ENCODE peak calls at places on chromosomes 6 and 20, in four cellular contexts. R, O, C and N are unnamed samples.
A peak's percentile ranks its signal among the peaks of the same experiment; 100 is the strongest.

GRCh38 chr20:50930139-50931047 is 844 bp downstream of the ADNP start:
- DNase-seq in R (peak; percentile 64), O (peak; percentile 29), C (no peak), N (peak; percentile 37)

GRCh38 chr6:166908812-166909211 is 47.5 kb downstream of the RNASET2 start:
- DNase-seq in R (no peak), O (no peak), C (no peak), N (no peak)

GRCh38 chr6:142474446-142475289 is 172.9 kb downstream of the ADGRG6 start:
- DNase-seq in R (peak; percentile 14), O (peak; percentile 31), C (no peak), N (no peak)

GRCh38 chr6:146914563-146915483 is 289.4 kb upstream of the STXBP5 start:
- DNase-seq in R (peak; percentile 32), O (no peak), C (peak; percentile 3), N (peak; percentile 28)

GRCh38 chr20:12049125-12049524 is 131.4 kb downstream of the BTBD3 start:
- DNase-seq in R (no peak), O (no peak), C (no peak), N (no peak)

GRCh38 chr6:122200441-122200840 is 199.0 kb upstream of the HSF2 start:
- DNase-seq in R (no peak), O (no peak), C (no peak), N (no peak)

GRCh38 chr6:163554663-163555062 is 140.1 kb downstream of the QKI start:
- DNase-seq in R (no peak), O (peak; percentile 59), C (no peak), N (peak; percentile 66)

GRCh38 chr20:60752741-60753420 is 499.2 kb upstream of the CDH4 start:
- DNase-seq in R (peak; percentile 21), O (no peak), C (no peak), N (no peak)

GRCh38 chr6:107113460-107114212 is 1.7 kb downstream of the BEND3 start:
- DNase-seq in R (peak; percentile 38), O (no peak), C (no peak), N (no peak)

GRCh38 chr6:156777577-156777865 is 343 bp downstream of the ARID1B start:
- DNase-seq in R (no peak), O (no peak), C (no peak), N (no peak)
- H3K27ac ChIP-seq in R (peak overlapping the region; percentile 96), O (peak overlapping the region; percentile 97), C (peak overlapping the region; percentile 96), N (peak overlapping the region; percentile 99)

DNA sequence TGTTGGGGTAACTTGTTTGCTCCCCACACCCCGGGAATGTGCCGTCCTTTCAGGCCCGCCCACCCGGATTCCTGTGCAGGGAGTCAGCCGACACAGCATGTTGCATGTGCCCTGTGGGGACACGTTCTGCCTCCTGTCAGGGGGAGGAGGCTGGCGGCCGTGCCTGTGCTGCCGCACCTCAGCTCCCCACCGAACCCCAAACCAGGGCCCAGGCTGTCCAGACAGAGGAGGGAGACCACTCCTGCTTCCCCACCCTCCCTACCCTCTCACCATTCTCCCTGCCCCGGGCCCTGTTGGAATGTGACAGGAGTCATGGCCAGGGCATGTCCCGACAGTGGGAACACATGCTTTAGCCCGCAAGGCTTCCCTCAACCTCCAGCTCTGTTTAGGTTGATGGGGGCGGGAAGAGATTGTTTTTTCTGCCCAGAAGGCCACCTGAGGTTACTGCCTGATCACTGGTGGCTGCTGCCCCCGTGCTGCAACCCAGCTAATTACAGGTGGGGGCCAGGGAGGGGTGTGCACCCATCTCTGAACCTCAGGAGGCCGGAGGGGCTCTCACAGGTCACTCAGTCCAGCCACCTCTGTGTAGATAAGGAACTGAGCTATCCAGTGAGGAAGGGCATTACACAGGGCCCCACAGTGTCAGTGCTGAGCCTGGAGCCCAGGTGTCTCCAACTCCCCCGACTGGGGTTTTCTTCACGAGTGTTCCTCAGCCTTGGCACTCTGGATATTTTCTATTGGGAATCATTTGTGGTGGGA is 13.6 kb downstream of the LRRC73 start:
- DNase-seq in R (no peak), O (no peak), C (no peak), N (peak; percentile 60)
- TF ChIP-seq CTCF in R (peak; percentile 38), O (peak; percentile 60), C (peak; percentile 74), N (peak; percentile 54)

GRCh38 chr6:44202332-44202971 is 14.3 kb upstream of the MYMX start:
- DNase-seq in R (no peak), O (no peak), C (no peak), N (no peak)
- H3K4me3 ChIP-seq in R (no peak overlapping the region), O (no peak overlapping the region), C (no peak overlapping the region), N (no peak overlapping the region)

GRCh38 chr6:53349209-53349693 is 501 bp upstream of the ELOVL5 start:
- DNase-seq in R (no peak), O (no peak), C (no peak), N (no peak)
- H3K27ac ChIP-seq in R (peak overlapping the region; percentile 97), O (peak overlapping the region; percentile 96), C (peak overlapping the region; percentile 82), N (peak overlapping the region; percentile 85)

DNA sequence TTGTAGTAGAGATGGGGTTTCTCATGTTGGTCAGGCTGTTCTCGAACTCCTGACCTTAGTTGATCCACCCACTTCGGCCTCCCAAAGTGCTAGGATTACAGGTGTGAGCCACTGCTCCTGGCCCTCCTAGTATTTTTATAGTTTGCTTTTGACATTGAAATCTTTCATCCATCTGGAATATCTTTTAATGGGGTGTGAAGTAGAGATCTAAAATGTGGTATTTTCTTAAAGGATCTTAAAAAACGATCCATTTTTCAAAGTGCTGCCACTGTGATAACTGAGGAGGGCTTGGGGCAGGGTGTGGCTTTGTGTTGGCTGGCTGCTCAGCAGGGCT is 23.1 kb downstream of the CDS2 start:
- DNase-seq in R (no peak), O (no peak), C (no peak), N (no peak)
- TF ChIP-seq CTCF in R (no peak), O (no peak), C (no peak), N (no peak)

GRCh38 chr6:158815915-158816314 is 3.3 kb downstream of the EZR start:
- DNase-seq in R (no peak), O (no peak), C (no peak), N (no peak)
- H3K4me3 ChIP-seq in R (no peak overlapping the region), O (peak overlapping the region; percentile 71), C (no peak overlapping the region), N (no peak overlapping the region)